ENCODE peak calls at places on chromosomes 16 and 17, in nine cellular contexts. T is HS-5; Z is testis; R is D721Med; F is stimulated activated CD4-positive, alpha-beta T cell treated with anti-CD3 and anti-CD28 coated beads, Interleukin-15, amount 100 ng/mL, for 1 hour; B is NCI-H1436; L is HFFc6; V is right atrium auricular region; H is RPMI7951. E is an unnamed sample.

GRCh38 chr17:55264273-55264639 is 504 bp upstream of the HLF start:
- DNase-seq in T (no peak), Z (no peak), R (no peak), F (no peak), B (no peak), L (no peak), V (no peak), H (no peak), E (no peak)

GRCh38 chr17:68705331-68706166 is 104.4 kb upstream of the FAM20A start:
- DNase-seq in T (no peak), Z (no peak), R (no peak), F (no peak), B (no peak), L (peak), V (no peak), H (peak), E (peak)

GRCh38 chr17:82138511-82138992 is 40.5 kb upstream of the FASN start:
- DNase-seq in T (no peak), Z (no peak), R (no peak), F (no peak), B (no peak), L (no peak), V (no peak), H (no peak), E (no peak)

GRCh38 chr16:56682703-56683397 is 580 bp downstream of the MT1X start:
- DNase-seq in T (no peak), Z (no peak), R (no peak), F (no peak), B (no peak), L (no peak), V (no peak), H (no peak), E (no peak)

GRCh38 chr17:75784473-75785015 is at the start of gene UNK:
- DNase-seq in T (peak), Z (peak), R (peak), F (peak), B (peak), L (peak), V (peak), H (peak), E (peak)

GRCh38 chr17:79720705-79721295 is 9.9 kb upstream of the ENPP7 start:
- DNase-seq in T (no peak), Z (no peak), R (peak), F (no peak), B (no peak), L (no peak), V (no peak), H (no peak), E (no peak)

GRCh38 chr16:66606000-66606751 is 1.7 kb downstream of the CMTM3 start:
- DNase-seq in T (no peak), Z (no peak), R (no peak), F (no peak), B (no peak), L (no peak), V (no peak), H (no peak), E (no peak)

GRCh38 chr17:21814776-21815175 is 122.5 kb downstream of the KCNJ18 start:
- DNase-seq in T (no peak), Z (no peak), R (no peak), F (no peak), B (no peak), L (no peak), V (no peak), H (no peak), E (no peak)

GRCh38 chr17:49875690-49876089 is 27.8 kb upstream of the TAC4 start:
- DNase-seq in T (no peak), Z (no peak), R (no peak), F (no peak), B (no peak), L (no peak), V (no peak), H (no peak), E (no peak)

E was measured in BJ.